ENCODE peak calls at places on chromosomes 5 and 9, in seven cellular contexts. A, J, H, W, F, M and X are unnamed samples.
A peak's percentile ranks its signal among the peaks of the same experiment; 100 is the strongest.

GRCh38 chr9:135716045-135716444 is 14.1 kb downstream of the KCNT1 start:
- DNase-seq in A (no peak), J (no peak), H (no peak), W (no peak), F (no peak), M (no peak), X (no peak)

GRCh38 chr9:130866474-130866965 is 30.1 kb downstream of the QRFP start:
- DNase-seq in A (no peak), J (peak; percentile 89), H (peak; percentile 77), W (peak; percentile 82), F (peak; percentile 92), M (peak; percentile 92), X (peak; percentile 78)

GRCh38 chr5:171295801-171296200 is 13.2 kb upstream of the TLX3 start:
- DNase-seq in A (no peak), J (no peak), H (no peak), W (no peak), F (no peak), M (no peak), X (peak; percentile 32)

GRCh38 chr5:149063017-149063687 is at the start of gene SH3TC2:
- DNase-seq in A (peak; percentile 64), J (peak; percentile 61), H (peak; percentile 30), W (peak; percentile 26), F (peak; percentile 68), M (peak; percentile 83), X (no peak)

GRCh38 chr9:117555964-117556629 is 141.2 kb upstream of the ASTN2 start:
- DNase-seq in A (peak; percentile 22), J (no peak), H (peak; percentile 65), W (peak; percentile 78), F (peak; percentile 2), M (peak; percentile 70), X (peak; percentile 60)

GRCh38 chr5:38445374-38446028 is 110.9 kb downstream of the LIFR start:
- DNase-seq in A (peak; percentile 45), J (no peak), H (no peak), W (no peak), F (peak; percentile 34), M (no peak), X (no peak)

GRCh38 chr9:70601000-70601929 is 186.8 kb upstream of the KLF9 start:
- DNase-seq in A (peak; percentile 98), J (peak; percentile 100), H (peak; percentile 65), W (peak; percentile 84), F (peak; percentile 100), M (no peak), X (peak; percentile 99)

GRCh38 chr9:75455444-75455921 is 367.2 kb downstream of the OSTF1 start:
- DNase-seq in A (no peak), J (peak; percentile 1), H (peak; percentile 17), W (no peak), F (peak; percentile 4), M (no peak), X (no peak)

GRCh38 chr5:126931968-126932622 is 98.3 kb downstream of the MARCHF3 start:
- DNase-seq in A (no peak), J (no peak), H (no peak), W (no peak), F (no peak), M (no peak), X (no peak)

GRCh38 chr5:40754381-40755092 is 1.2 kb downstream of the TTC33 start:
- DNase-seq in A (no peak), J (peak; percentile 66), H (no peak), W (no peak), F (peak; percentile 53), M (peak; percentile 22), X (no peak)

GRCh38 chr9:37953775-37954437 is 50.0 kb upstream of the SLC25A51 start:
- DNase-seq in A (no peak), J (peak; percentile 100), H (no peak), W (no peak), F (peak; percentile 98), M (no peak), X (peak; percentile 70)

GRCh38 chr5:43000198-43000840 is 39.8 kb downstream of the ANXA2R start:
- DNase-seq in A (no peak), J (peak; percentile 59), H (no peak), W (no peak), F (peak; percentile 58), M (peak; percentile 73), X (no peak)

GRCh38 chr5:86679529-86679928 is 61.8 kb downstream of the COX7C start:
- DNase-seq in A (no peak), J (peak; percentile 87), H (peak; percentile 46), W (peak; percentile 29), F (peak; percentile 86), M (peak; percentile 50), X (peak; percentile 67)

GRCh38 chr9:33189331-33189731 is 22.2 kb upstream of the B4GALT1 start:
- DNase-seq in A (no peak), J (no peak), H (no peak), W (no peak), F (no peak), M (no peak), X (no peak)

GRCh38 chr5:109256486-109256885 is 153.3 kb downstream of the PJA2 start:
- DNase-seq in A (no peak), J (no peak), H (no peak), W (no peak), F (peak; percentile 37), M (no peak), X (no peak)

GRCh38 chr5:55140908-55141665 is 18.9 kb upstream of the GPX8 start:
- DNase-seq in A (no peak), J (no peak), H (no peak), W (no peak), F (no peak), M (no peak), X (no peak)

GRCh38 chr5:174528821-174529544 is 195.4 kb upstream of the MSX2 start:
- DNase-seq in A (no peak), J (peak; percentile 28), H (no peak), W (no peak), F (no peak), M (no peak), X (no peak)

GRCh38 chr5:67182406-67182805 is 14.2 kb downstream of the CD180 start:
- DNase-seq in A (peak; percentile 70), J (peak; percentile 89), H (peak; percentile 44), W (no peak), F (peak; percentile 82), M (peak; percentile 36), X (peak; percentile 81)

GRCh38 chr5:2149196-2149541 is 266.4 kb upstream of the IRX4 start:
- DNase-seq in A (no peak), J (no peak), H (no peak), W (no peak), F (peak; percentile 32), M (no peak), X (no peak)

GRCh38 chr5:119943148-119943547 is 313.8 kb downstream of the FAM170A start:
- DNase-seq in A (no peak), J (peak; percentile 28), H (no peak), W (no peak), F (peak; percentile 37), M (no peak), X (no peak)
- TF ChIP-seq CTCF in A (peak; percentile 51), J (peak; percentile 50), H (no peak), W (no peak), F (no peak), M (no peak), X (peak; percentile 59)

DNA sequence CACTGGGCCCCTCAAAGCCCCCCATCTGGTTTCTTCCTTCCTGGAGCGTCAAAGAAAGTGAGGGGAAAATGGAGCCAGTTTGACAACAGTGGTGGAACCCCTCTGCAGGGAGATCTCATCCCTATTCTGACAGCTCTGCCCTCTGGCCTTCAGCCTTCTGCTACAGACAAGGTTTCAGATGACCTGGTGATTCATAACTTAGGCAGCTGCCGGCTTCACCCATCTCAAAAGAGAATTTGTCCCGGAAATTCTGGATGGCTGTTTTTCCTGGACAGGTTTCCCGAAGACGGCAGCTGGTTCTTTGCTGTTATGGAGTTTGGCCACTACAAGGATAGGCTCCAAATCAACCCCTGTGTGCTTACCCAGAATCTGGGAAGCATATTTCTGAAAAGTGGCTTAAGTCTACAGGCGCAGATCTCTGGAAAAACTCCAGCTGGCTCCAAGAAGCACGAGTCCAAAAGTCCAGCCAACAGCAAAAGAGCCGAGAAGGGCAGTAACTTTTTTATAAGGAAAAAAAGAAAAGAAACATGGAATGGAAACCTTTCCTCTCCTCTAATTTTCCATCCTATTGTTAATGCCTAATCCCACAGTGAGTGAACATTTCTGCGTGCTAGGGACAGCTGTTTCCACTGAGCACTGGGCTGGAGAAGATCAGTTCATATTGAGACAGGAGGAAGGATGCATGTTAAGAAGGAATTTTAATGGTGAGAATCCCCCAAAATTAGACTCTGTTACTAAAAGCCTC is 54.5 kb downstream of the ZNF366 start:
- DNase-seq in A (peak; percentile 63), J (peak; percentile 72), H (peak; percentile 59), W (peak; percentile 76), F (peak; percentile 99), M (no peak), X (peak; percentile 92)
- TF ChIP-seq CTCF in A (no peak), J (no peak), H (no peak), W (no peak), F (no peak), M (no peak), X (no peak)

DNA sequence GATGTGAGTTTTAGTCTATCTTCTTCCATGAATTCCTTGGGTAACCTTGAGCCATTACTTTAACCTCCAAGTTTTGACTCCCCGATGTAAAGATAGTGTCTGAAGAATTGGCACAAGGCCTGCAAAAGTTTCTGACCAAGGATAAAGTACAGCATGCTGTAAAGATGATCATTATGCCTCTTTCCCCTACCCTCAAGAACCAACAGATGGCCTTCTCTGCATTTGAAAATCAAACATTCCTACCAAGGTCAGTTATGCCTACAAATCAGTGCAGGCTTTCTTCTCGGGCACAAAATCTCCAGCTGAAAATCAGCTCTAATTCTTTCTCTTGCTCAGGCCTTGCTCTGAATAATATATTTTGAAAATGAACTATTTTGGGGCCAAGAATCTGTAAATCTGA is 59.8 kb downstream of the PPP2R2B start:
- DNase-seq in A (no peak), J (no peak), H (no peak), W (no peak), F (no peak), M (no peak), X (no peak)
- TF ChIP-seq CTCF in A (no peak), J (no peak), H (no peak), W (no peak), F (no peak), M (no peak), X (no peak)

GRCh38 chr9:110293246-110293645 is 36.9 kb upstream of the TXN start:
- DNase-seq in A (no peak), J (no peak), H (no peak), W (no peak), F (no peak), M (no peak), X (no peak)
- TF ChIP-seq CTCF in A (no peak), J (no peak), H (no peak), W (no peak), F (no peak), M (no peak), X (no peak)

DNA sequence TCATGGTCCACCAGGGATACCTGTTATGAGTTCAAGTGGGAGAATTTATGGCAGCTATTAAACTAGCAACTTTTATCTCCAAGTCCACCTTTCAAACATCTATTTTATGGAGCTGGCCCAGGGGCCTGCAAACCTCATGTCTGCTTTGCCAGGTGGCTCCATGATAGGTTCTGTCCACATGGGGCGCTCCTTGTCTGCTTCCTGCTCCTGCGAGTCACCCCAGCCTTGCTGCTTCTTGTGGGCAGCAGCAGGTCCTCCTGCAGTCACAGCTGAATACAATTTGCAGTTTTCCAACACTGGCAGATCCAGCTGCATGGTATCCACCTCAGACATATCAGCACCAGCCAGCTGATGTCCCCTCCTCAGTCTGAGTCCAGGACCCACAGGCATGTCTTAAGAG is 39.6 kb upstream of the FRRS1L start:
- DNase-seq in A (no peak), J (no peak), H (no peak), W (no peak), F (no peak), M (peak; percentile 32), X (no peak)
- TF ChIP-seq CTCF in A (no peak), J (no peak), H (no peak), W (no peak), F (no peak), M (peak; percentile 40), X (no peak)